ENCODE peak calls at places on chromosomes 6 and 20, in eight cellular contexts. One of them, this sample, is unnamed. For H3K27me3, the result is how much of the 10 kb centered on the place peaks cover.

GRCh38 chr20:8640461-8640860 is 428.4 kb upstream of the PLCB4 start:
- DNase-seq in neural progenitor cell: no peak
- DNase-seq in colonic mucosa: no peak
- DNase-seq in right lobe of liver: no peak
- DNase-seq in GM12878: no peak
- DNase-seq in A673: no peak
- DNase-seq in adrenal gland: no peak
- DNase-seq in pancreas: no peak
- DNase-seq in this sample: no peak

GRCh38 chr6:12071064-12071615 is 59.0 kb downstream of the HIVEP1 start:
- DNase-seq in neural progenitor cell: no peak
- DNase-seq in colonic mucosa: no peak
- DNase-seq in right lobe of liver: no peak
- DNase-seq in GM12878: no peak
- DNase-seq in A673: no peak
- DNase-seq in adrenal gland: no peak
- DNase-seq in pancreas: no peak
- DNase-seq in this sample: no peak

GRCh38 chr6:137707590-137708360 is 159.3 kb upstream of the TNFAIP3 start:
- DNase-seq in neural progenitor cell: peak
- DNase-seq in colonic mucosa: peak
- DNase-seq in right lobe of liver: peak
- DNase-seq in GM12878: peak
- DNase-seq in A673: peak
- DNase-seq in adrenal gland: peak
- DNase-seq in pancreas: peak
- DNase-seq in this sample: peak

GRCh38 chr20:42281801-42282200 is 663.6 kb upstream of the CHD6 start:
- DNase-seq in neural progenitor cell: no peak
- DNase-seq in colonic mucosa: no peak
- DNase-seq in right lobe of liver: no peak
- DNase-seq in GM12878: no peak
- DNase-seq in A673: no peak
- DNase-seq in adrenal gland: no peak
- DNase-seq in pancreas: no peak
- DNase-seq in this sample: no peak

GRCh38 chr6:19157496-19157895 is 679.7 kb upstream of the ID4 start:
- DNase-seq in neural progenitor cell: peak
- DNase-seq in colonic mucosa: no peak
- DNase-seq in right lobe of liver: no peak
- DNase-seq in GM12878: no peak
- DNase-seq in A673: no peak
- DNase-seq in adrenal gland: no peak
- DNase-seq in pancreas: no peak
- DNase-seq in this sample: no peak

GRCh38 chr6:56868687-56869086 is 86.2 kb upstream of the BEND6 start:
- DNase-seq in neural progenitor cell: no peak
- DNase-seq in colonic mucosa: no peak
- DNase-seq in right lobe of liver: no peak
- DNase-seq in GM12878: no peak
- DNase-seq in A673: no peak
- DNase-seq in adrenal gland: no peak
- DNase-seq in pancreas: no peak
- DNase-seq in this sample: no peak

GRCh38 chr6:63529498-63529897 is 42.8 kb upstream of the LOC128125822 start:
- DNase-seq in neural progenitor cell: no peak
- DNase-seq in colonic mucosa: no peak
- DNase-seq in right lobe of liver: no peak
- DNase-seq in GM12878: no peak
- DNase-seq in A673: no peak
- DNase-seq in adrenal gland: no peak
- DNase-seq in pancreas: no peak
- DNase-seq in this sample: no peak

GRCh38 chr6:83182114-83182513 is 11.0 kb downstream of the PGM3 start:
- DNase-seq in neural progenitor cell: no peak
- DNase-seq in colonic mucosa: no peak
- DNase-seq in right lobe of liver: no peak
- DNase-seq in GM12878: no peak
- DNase-seq in A673: no peak
- DNase-seq in adrenal gland: no peak
- DNase-seq in pancreas: no peak
- DNase-seq in this sample: no peak

GRCh38 chr6:16759181-16759645 is 2.0 kb downstream of the ATXN1 start:
- DNase-seq in neural progenitor cell: peak
- DNase-seq in colonic mucosa: peak
- DNase-seq in right lobe of liver: no peak
- DNase-seq in GM12878: no peak
- DNase-seq in A673: no peak
- DNase-seq in adrenal gland: peak
- DNase-seq in pancreas: no peak
- DNase-seq in this sample: no peak

DNA sequence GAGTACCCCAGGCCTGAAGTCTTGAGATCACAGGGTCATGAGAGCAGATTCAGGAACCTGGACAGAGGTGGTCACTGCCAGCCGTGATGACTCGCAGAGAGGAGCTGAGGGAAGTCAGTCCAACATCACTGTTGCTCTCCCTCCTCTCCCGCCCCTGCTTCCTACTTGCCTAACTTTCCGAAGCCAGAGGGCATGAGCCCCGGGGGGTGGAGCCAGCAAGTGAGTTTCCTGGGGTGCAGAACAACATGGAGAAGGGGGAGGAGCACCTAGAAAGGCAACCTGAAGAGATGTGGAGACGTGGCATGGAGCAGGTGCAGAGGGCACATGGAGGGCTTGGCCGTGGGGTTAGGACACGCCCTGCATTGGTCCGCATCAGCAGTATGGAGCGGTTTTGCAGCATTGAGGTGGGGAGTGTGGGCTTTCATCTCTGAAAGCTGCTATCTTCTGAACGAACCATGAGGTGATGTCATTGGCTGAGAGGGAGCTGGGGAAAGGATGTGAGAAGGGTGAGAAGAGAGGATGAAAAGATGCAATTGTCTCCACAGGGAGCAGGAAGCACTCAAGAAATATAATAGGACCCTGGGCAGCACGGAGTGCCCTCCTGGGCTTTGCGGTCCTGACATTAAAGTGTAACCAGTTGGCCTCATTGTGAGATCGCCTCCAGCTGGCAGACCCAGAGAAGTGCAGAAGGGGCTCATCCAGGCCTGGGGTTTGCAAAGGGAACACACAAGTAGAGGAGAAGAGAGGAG is 25.0 kb downstream of the GDAP1L1 start:
- DNase-seq in neural progenitor cell: peak
- DNase-seq in colonic mucosa: no peak
- DNase-seq in right lobe of liver: no peak
- DNase-seq in GM12878: no peak
- DNase-seq in A673: peak
- DNase-seq in adrenal gland: no peak
- DNase-seq in pancreas: no peak
- DNase-seq in this sample: no peak
- TF ChIP-seq CTCF in neural progenitor cell: peak
- TF ChIP-seq CTCF in colonic mucosa: no peak
- TF ChIP-seq CTCF in right lobe of liver: no peak
- TF ChIP-seq CTCF in GM12878: peak
- TF ChIP-seq CTCF in A673: peak
- TF ChIP-seq CTCF in adrenal gland: no peak
- TF ChIP-seq CTCF in pancreas: no peak
- TF ChIP-seq CTCF in this sample: no peak

DNA sequence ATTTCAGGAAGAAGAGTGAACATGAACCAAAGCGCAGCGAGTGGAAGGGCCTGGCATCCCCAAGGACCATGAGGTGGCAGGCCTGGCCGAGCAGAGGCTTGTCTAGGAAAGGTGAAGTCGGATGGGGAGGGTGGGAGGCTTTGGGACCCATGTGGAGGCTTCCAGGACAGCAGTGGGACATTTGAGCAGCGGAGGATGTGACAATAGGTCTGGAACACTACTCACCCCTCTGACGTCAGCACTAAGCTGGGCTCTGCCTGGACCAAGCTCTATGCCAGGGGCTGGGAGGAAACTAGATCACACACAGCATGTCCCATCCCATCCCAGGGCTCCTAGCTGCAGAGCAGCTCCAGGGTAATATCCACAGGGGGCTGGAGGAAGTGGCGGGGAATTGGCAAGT is 175.3 kb upstream of the RIN2 start:
- DNase-seq in neural progenitor cell: no peak
- DNase-seq in colonic mucosa: no peak
- DNase-seq in right lobe of liver: no peak
- DNase-seq in GM12878: no peak
- DNase-seq in A673: peak
- DNase-seq in adrenal gland: no peak
- DNase-seq in pancreas: no peak
- DNase-seq in this sample: no peak
- H3K27me3 ChIP-seq in neural progenitor cell: under half
- H3K27me3 ChIP-seq in colonic mucosa: under half
- H3K27me3 ChIP-seq in right lobe of liver: under half
- H3K27me3 ChIP-seq in GM12878: under half
- H3K27me3 ChIP-seq in A673: under half
- H3K27me3 ChIP-seq in adrenal gland: under half
- H3K27me3 ChIP-seq in pancreas: under half
- H3K27me3 ChIP-seq in this sample: under half

GRCh38 chr6:74507649-74508048 is 698.2 kb downstream of the COL12A1 start:
- DNase-seq in neural progenitor cell: no peak
- DNase-seq in colonic mucosa: no peak
- DNase-seq in right lobe of liver: no peak
- DNase-seq in GM12878: no peak
- DNase-seq in A673: no peak
- DNase-seq in adrenal gland: no peak
- DNase-seq in pancreas: no peak
- DNase-seq in this sample: no peak

GRCh38 chr6:74510878-74511277 is 695.0 kb downstream of the COL12A1 start:
- DNase-seq in neural progenitor cell: no peak
- DNase-seq in colonic mucosa: no peak
- DNase-seq in right lobe of liver: no peak
- DNase-seq in GM12878: no peak
- DNase-seq in A673: no peak
- DNase-seq in adrenal gland: no peak
- DNase-seq in pancreas: no peak
- DNase-seq in this sample: no peak

GRCh38 chr6:74504941-74505340 is 700.9 kb downstream of the COL12A1 start:
- DNase-seq in neural progenitor cell: no peak
- DNase-seq in colonic mucosa: no peak
- DNase-seq in right lobe of liver: no peak
- DNase-seq in GM12878: no peak
- DNase-seq in A673: no peak
- DNase-seq in adrenal gland: no peak
- DNase-seq in pancreas: no peak
- DNase-seq in this sample: no peak

DNA sequence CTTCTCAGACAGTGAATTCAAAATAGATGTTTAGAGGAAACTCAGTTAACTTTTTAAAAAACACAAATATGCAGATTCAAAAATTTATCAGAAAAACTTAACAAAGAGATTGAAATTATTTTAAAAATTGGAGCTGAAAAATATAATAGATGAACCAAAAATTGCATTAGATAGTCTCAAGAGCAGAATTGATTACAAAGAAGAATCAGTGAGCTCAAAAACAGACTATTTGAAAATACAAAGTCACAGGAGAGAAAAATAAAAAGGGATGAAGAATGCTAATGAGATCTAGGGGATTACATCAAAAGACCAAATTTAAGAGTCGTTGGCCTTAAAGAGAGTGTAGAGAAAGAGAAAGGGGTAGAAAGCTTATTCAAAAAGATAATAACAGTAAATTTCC is 700.5 kb downstream of the COL12A1 start:
- DNase-seq in neural progenitor cell: no peak
- DNase-seq in colonic mucosa: no peak
- DNase-seq in right lobe of liver: no peak
- DNase-seq in GM12878: no peak
- DNase-seq in A673: no peak
- DNase-seq in adrenal gland: no peak
- DNase-seq in pancreas: no peak
- DNase-seq in this sample: no peak
- H3K4me3 ChIP-seq in neural progenitor cell: no peak
- H3K4me3 ChIP-seq in colonic mucosa: no peak
- H3K4me3 ChIP-seq in right lobe of liver: no peak
- H3K4me3 ChIP-seq in GM12878: no peak
- H3K4me3 ChIP-seq in A673: no peak
- H3K4me3 ChIP-seq in adrenal gland: no peak
- H3K4me3 ChIP-seq in pancreas: no peak
- H3K4me3 ChIP-seq in this sample: no peak

GRCh38 chr6:132481189-132481588 is 31.7 kb downstream of the STX7 start:
- DNase-seq in neural progenitor cell: no peak
- DNase-seq in colonic mucosa: no peak
- DNase-seq in right lobe of liver: no peak
- DNase-seq in GM12878: no peak
- DNase-seq in A673: no peak
- DNase-seq in adrenal gland: no peak
- DNase-seq in pancreas: no peak
- DNase-seq in this sample: no peak

GRCh38 chr6:132487762-132488161 is 25.2 kb downstream of the STX7 start:
- DNase-seq in neural progenitor cell: no peak
- DNase-seq in colonic mucosa: no peak
- DNase-seq in right lobe of liver: no peak
- DNase-seq in GM12878: no peak
- DNase-seq in A673: no peak
- DNase-seq in adrenal gland: no peak
- DNase-seq in pancreas: no peak
- DNase-seq in this sample: no peak

GRCh38 chr6:132484680-132485018 is 28.3 kb downstream of the STX7 start:
- DNase-seq in neural progenitor cell: no peak
- DNase-seq in colonic mucosa: no peak
- DNase-seq in right lobe of liver: no peak
- DNase-seq in GM12878: no peak
- DNase-seq in A673: no peak
- DNase-seq in adrenal gland: no peak
- DNase-seq in pancreas: no peak
- DNase-seq in this sample: no peak

GRCh38 chr6:132482595-132482994 is 30.3 kb downstream of the STX7 start:
- DNase-seq in neural progenitor cell: no peak
- DNase-seq in colonic mucosa: no peak
- DNase-seq in right lobe of liver: no peak
- DNase-seq in GM12878: no peak
- DNase-seq in A673: no peak
- DNase-seq in adrenal gland: no peak
- DNase-seq in pancreas: no peak
- DNase-seq in this sample: no peak

DNA sequence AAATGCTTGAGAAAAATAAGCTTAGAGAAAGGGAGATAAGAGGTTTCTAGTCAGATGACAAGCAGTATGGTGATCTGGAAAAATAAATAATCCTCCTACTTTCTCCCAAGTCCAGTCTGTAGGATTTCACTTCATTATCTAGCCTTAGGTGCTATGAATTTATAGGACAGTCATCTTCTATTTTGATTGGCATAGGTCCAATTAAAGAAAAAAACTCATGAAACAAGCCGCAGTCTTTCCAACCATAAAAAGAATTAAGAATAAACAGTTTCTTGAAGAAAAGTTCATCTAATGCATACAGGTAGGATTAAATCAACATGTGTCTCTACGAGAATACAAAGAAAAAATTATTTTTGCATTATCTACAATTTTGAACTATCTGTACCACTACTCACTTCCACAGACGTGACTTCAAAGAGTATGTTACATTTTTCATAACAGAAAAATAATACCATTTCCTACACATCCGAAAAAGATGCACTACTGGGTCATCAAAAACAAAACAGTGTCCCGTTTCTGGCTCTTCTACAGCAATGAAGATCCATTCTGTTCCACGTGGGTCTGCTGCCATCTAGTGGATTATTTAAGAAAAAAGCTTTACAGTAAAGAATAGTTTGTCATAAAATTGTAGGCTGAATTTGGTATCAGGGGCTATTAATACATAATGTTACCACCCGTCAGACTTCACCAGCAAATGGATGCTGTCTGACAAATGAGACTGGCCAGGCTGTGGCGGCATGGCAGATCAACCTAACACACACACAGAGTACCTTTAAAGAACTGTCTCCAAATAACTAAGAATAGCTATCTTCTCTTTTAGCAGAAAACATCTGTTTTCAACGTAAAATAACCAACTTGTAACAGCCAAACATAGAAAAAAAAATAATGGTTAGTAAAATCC is 28.9 kb downstream of the STX7 start:
- DNase-seq in neural progenitor cell: peak
- DNase-seq in colonic mucosa: peak
- DNase-seq in right lobe of liver: no peak
- DNase-seq in GM12878: peak
- DNase-seq in A673: peak
- DNase-seq in adrenal gland: peak
- DNase-seq in pancreas: no peak
- DNase-seq in this sample: no peak
- TF ChIP-seq CTCF in neural progenitor cell: peak
- TF ChIP-seq CTCF in colonic mucosa: peak
- TF ChIP-seq CTCF in right lobe of liver: peak
- TF ChIP-seq CTCF in GM12878: peak
- TF ChIP-seq CTCF in A673: peak
- TF ChIP-seq CTCF in adrenal gland: peak
- TF ChIP-seq CTCF in pancreas: peak
- TF ChIP-seq CTCF in this sample: peak

This sample was measured in RWPE2.